ENCODE peak calls at places on chromosomes 4 and X, in seven cellular contexts. O, R, V, Q, D, L and E are unnamed samples.

GRCh38 chr4:184747034-184747830 is 13.3 kb upstream of the CENPU start:
- DNase-seq in O (no peak), R (no peak), V (peak), Q (no peak), D (no peak), L (no peak), E (no peak)

GRCh38 chrX:154412468-154412867 is 1.1 kb downstream of the TAFAZZIN start:
- DNase-seq in O (peak), R (peak), V (no peak), Q (no peak), D (no peak), L (no peak), E (no peak)

GRCh38 chr4:80259012-80259411 is 7.5 kb upstream of the FGF5 start:
- DNase-seq in O (no peak), R (no peak), V (no peak), Q (no peak), D (no peak), L (no peak), E (no peak)

GRCh38 chr4:45345551-45345950 is 619.2 kb upstream of the GNPDA2 start:
- DNase-seq in O (no peak), R (no peak), V (no peak), Q (no peak), D (no peak), L (no peak), E (no peak)

GRCh38 chrX:40202456-40202855 is 104.7 kb upstream of the BCOR start:
- DNase-seq in O (peak), R (no peak), V (no peak), Q (no peak), D (no peak), L (no peak), E (no peak)

GRCh38 chrX:10508891-10509290 is 111.5 kb downstream of the MID1 start:
- DNase-seq in O (no peak), R (no peak), V (no peak), Q (no peak), D (no peak), L (no peak), E (no peak)

GRCh38 chr4:167897116-167897515 is 195.2 kb upstream of the ANXA10 start:
- DNase-seq in O (no peak), R (no peak), V (no peak), Q (no peak), D (peak), L (no peak), E (no peak)

GRCh38 chr4:4784379-4784778 is 75.1 kb upstream of the MSX1 start:
- DNase-seq in O (no peak), R (no peak), V (no peak), Q (no peak), D (no peak), L (no peak), E (no peak)

GRCh38 chrX:32530802-32531403 is 680.4 kb downstream of the DMD start:
- DNase-seq in O (no peak), R (no peak), V (no peak), Q (no peak), D (peak), L (no peak), E (no peak)

GRCh38 chr4:24382381-24382780 is 202.0 kb downstream of the DHX15 start:
- DNase-seq in O (no peak), R (no peak), V (no peak), Q (no peak), D (no peak), L (no peak), E (no peak)

GRCh38 chr4:65724973-65725372 is 54.7 kb upstream of the EPHA5 start:
- DNase-seq in O (no peak), R (no peak), V (no peak), Q (no peak), D (no peak), L (no peak), E (no peak)